ENCODE peak calls at places on chromosomes 7 and 10, in six cellular contexts. Y is IMR-90, U is K562, J is A549, P is HepG2, E is GM12878. X is an unnamed sample.

GRCh38 chr7:103480771-103481170 is 34.8 kb upstream of the SLC26A5 start:
- DNase-seq in Y (no peak), E (no peak), U (no peak), P (no peak), J (no peak), X (no peak)

GRCh38 chr10:3502606-3503005 is 282.4 kb downstream of the KLF6 start:
- DNase-seq in Y (no peak), E (no peak), U (no peak), P (no peak), J (peak), X (no peak)

GRCh38 chr10:96454184-96454583 is 59.5 kb downstream of the TLL2 start:
- DNase-seq in E (no peak), J (no peak), U (no peak), P (no peak), Y (no peak), X (no peak)

GRCh38 chr10:123390332-123390731 is 236.1 kb downstream of the BUB3 start:
- DNase-seq in E (no peak), U (no peak), Y (no peak), P (no peak), J (no peak), X (peak)

GRCh38 chr7:128883622-128884549 is 21.2 kb downstream of the ATP6V1F start:
- DNase-seq in P (peak), J (peak), U (peak), E (peak), Y (peak), X (peak)

GRCh38 chr10:103481974-103482531 is 3.0 kb upstream of the CALHM3 start:
- DNase-seq in U (peak), P (peak), Y (peak), E (no peak), J (peak), X (peak)

GRCh38 chr7:35762781-35763180 is 38.1 kb upstream of the SEPTIN7 start:
- DNase-seq in J (no peak), Y (peak), U (no peak), E (no peak), P (no peak), X (no peak)

GRCh38 chr10:110947061-110947595 is 27.7 kb downstream of the SHOC2 start:
- DNase-seq in Y (peak), J (no peak), P (no peak), U (no peak), E (no peak), X (no peak)

GRCh38 chr7:5139998-5140397 is 50.0 kb upstream of the WIPI2 start:
- DNase-seq in P (peak), E (peak), Y (peak), J (peak), U (peak), X (no peak)

GRCh38 chr7:127250312-127251047 is 2.3 kb downstream of the GRM8 start:
- DNase-seq in P (no peak), U (no peak), J (peak), E (no peak), Y (no peak), X (no peak)

GRCh38 chr7:14048889-14049288 is 59.4 kb upstream of the ETV1 start:
- DNase-seq in U (no peak), J (no peak), E (no peak), P (no peak), Y (no peak), X (no peak)

GRCh38 chr10:125871341-125871740 is 9.8 kb downstream of the DHX32 start:
- DNase-seq in J (no peak), U (no peak), P (no peak), E (no peak), Y (peak), X (no peak)

GRCh38 chr10:125866421-125867029 is 14.6 kb downstream of the DHX32 start:
- DNase-seq in Y (no peak), P (no peak), J (no peak), U (no peak), E (no peak), X (no peak)

GRCh38 chr10:125865120-125865519 is 16.0 kb downstream of the DHX32 start:
- DNase-seq in E (no peak), Y (no peak), U (no peak), J (no peak), P (no peak), X (no peak)

GRCh38 chr10:125868372-125868975 is 12.6 kb downstream of the DHX32 start:
- DNase-seq in J (peak), U (peak), Y (peak), E (no peak), P (peak), X (peak)
- TF ChIP-seq BHLHE40 in J (no peak), U (no peak), Y (no peak), E (no peak), P (no peak), X (no peak)

GRCh38 chr7:108442039-108442568 is 14.1 kb downstream of the NRCAM start:
- DNase-seq in U (no peak), J (peak), E (no peak), Y (no peak), P (no peak), X (no peak)
- TF ChIP-seq BHLHE40 in U (no peak), J (no peak), E (no peak), Y (no peak), P (no peak), X (no peak)

GRCh38 chr7:141460781-141461715 is 90.2 kb upstream of the AGK start:
- DNase-seq in E (no peak), Y (no peak), J (no peak), P (no peak), U (no peak), X (peak)
- TF ChIP-seq BHLHE40 in E (no peak), Y (no peak), J (no peak), P (no peak), U (no peak), X (no peak)

GRCh38 chr10:507908-508444 is 181.5 kb downstream of the DIP2C start:
- DNase-seq in Y (no peak), U (no peak), J (no peak), E (no peak), P (no peak), X (no peak)
- TF ChIP-seq BHLHE40 in Y (no peak), U (no peak), J (no peak), E (no peak), P (no peak), X (no peak)

X was measured in HEK293T.